ENCODE peak calls at places on chromosome X, in four cellular contexts. H is left ventricle myocardium inferior, M is sigmoid colon, Q is heart left ventricle. S is an unnamed sample. For H3K4me1, the result is how much of the 10 kb centered on the place peaks cover.

GRCh38 chrX:39856472-39857121 is 241.2 kb downstream of the BCOR start:
- DNase-seq in H (no peak), M (no peak), Q (no peak), S (no peak)

GRCh38 chrX:15790766-15791380 is 589 bp downstream of the ZRSR2 start:
- DNase-seq in H (no peak), M (no peak), Q (no peak), S (no peak)

GRCh38 chrX:48721916-48722315 is 25.4 kb downstream of the SUV39H1 start:
- DNase-seq in H (no peak), M (no peak), Q (no peak), S (no peak)

GRCh38 chrX:63350551-63350950 is 581 bp downstream of the SPIN4 start:
- DNase-seq in H (no peak), M (no peak), Q (peak), S (peak)

GRCh38 chrX:34778961-34779360 is 121.9 kb upstream of the TMEM47 start:
- DNase-seq in H (no peak), M (no peak), Q (no peak), S (no peak)

GRCh38 chrX:66046612-66047235 is 6.8 kb upstream of the VSIG4 start:
- DNase-seq in H (no peak), M (no peak), Q (no peak), S (no peak)

GRCh38 chrX:27057883-27058282 is 405.3 kb downstream of the PPP4R3C start:
- DNase-seq in H (no peak), M (no peak), Q (no peak), S (no peak)

GRCh38 chrX:153571159-153571908 is 27.6 kb downstream of the CCNQ start:
- DNase-seq in H (no peak), M (no peak), Q (no peak), S (no peak)

GRCh38 chrX:55007633-55008032 is 7.5 kb downstream of the APEX2 start:
- DNase-seq in H (no peak), M (no peak), Q (peak), S (no peak)

GRCh38 chrX:64394059-64394873 is 986 bp downstream of the MTMR8 start:
- DNase-seq in H (no peak), M (no peak), Q (no peak), S (no peak)

GRCh38 chrX:153782324-153782723 is 1.5 kb downstream of the SRPK3 start:
- DNase-seq in H (no peak), M (no peak), Q (no peak), S (no peak)

GRCh38 chrX:109384569-109385174 is 97.2 kb downstream of the GUCY2F start:
- DNase-seq in H (no peak), M (no peak), Q (peak), S (no peak)

DNA sequence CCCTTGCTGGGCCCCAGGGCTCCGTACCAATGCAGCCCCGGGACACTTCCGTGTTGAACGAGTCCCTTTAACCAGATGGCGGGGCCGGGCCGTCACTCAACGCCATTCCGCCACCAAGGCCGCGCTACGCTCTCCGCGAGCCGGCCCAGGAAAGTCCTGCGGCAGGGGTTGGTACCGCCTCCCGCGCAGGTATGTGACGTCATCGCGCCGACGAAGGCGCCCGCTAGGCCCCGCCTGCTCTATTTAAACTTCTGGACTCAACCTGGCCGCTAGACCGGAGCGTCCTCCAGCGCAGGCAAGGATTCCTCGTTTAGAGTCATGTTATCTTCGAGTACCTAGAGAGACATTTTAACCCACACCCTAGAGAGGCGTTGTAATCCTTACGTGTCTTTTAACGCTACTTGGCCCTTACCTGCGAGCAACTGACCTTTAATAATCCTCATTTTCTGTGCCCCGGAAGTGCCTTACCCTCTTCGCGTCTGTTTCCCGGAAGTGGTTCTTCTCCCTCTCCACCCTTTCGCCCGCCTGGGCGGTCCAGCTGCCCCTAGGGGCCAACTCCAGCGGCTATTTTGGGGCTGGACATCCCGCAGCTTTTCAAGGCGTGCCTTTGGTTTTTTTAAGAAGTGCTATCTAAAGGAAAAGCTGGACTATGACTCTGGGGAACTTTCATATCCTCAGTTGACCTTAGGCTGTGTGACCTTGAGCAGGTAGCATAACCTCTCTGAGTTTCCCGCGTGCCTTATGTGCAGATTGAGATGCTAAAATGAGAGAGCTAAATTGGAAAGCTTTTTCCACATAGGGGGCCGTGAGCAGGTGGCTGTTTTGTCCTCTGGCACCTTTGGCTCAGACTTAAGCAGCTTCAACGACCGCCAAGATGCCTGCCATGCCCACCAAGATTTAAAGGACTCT is at the start of gene PNPLA4:
- DNase-seq in H (peak), M (peak), Q (peak), S (peak)
- TF ChIP-seq CTCF in H (peak), M (no peak), Q (peak), S (peak)

GRCh38 chrX:2224141-2224540 is 276.6 kb downstream of the DHRSX start:
- DNase-seq in H (no peak), M (no peak), Q (no peak), S (no peak)

GRCh38 chrX:2228466-2228865 is 272.3 kb downstream of the DHRSX start:
- DNase-seq in H (no peak), M (no peak), Q (no peak), S (no peak)

GRCh38 chrX:2226182-2226581 is 274.6 kb downstream of the DHRSX start:
- DNase-seq in H (no peak), M (no peak), Q (no peak), S (no peak)

GRCh38 chrX:2224597-2225235 is 276.1 kb downstream of the DHRSX start:
- DNase-seq in H (no peak), M (peak), Q (no peak), S (no peak)

DNA sequence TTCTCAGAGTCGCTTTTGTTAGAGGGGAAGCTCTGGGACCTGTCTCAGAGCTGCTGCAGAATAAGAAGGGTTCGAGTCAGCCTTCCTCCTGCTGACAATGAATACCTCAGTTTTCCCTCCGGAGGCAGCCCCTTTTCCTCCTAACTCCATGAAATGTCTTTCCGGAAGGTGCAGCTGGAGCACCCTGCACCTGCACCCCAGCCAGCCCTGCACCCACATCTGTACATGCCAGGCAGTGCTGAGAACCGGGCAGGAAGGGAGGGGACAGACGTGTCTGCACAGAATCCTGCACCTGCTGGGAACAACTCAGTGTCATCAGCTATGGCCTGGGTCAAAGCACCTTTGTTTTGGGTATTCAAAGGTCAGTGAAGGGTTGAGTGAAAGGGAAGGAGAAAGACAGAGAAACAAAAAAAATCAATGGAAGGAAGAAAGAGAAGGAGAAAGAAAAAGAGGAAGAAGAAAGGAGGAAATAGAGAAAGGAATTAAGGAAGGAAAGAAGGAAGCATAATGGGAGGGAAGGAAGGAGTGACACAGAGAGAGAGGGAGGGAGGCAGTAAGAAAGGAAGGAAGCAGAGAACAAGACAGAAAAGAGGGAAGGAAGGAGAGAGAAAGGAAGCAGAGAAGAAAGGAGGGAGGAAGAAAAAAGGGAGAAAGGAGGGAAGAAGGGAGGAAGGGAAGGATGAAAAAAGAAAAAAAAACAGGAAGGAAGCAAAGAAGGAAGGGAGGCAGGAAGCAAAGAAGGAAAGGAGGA is 273.7 kb downstream of the DHRSX start:
- DNase-seq in H (no peak), M (no peak), Q (no peak), S (no peak)
- H3K4me3 ChIP-seq in H (no peak), M (no peak), Q (no peak), S (no peak)

GRCh38 chrX:45774961-45775360 is 574.3 kb upstream of the DIPK2B start:
- DNase-seq in H (no peak), M (peak), Q (peak), S (no peak)
- H3K4me1 ChIP-seq in H (under half), M (under half), Q (under half), S (under half)

DNA sequence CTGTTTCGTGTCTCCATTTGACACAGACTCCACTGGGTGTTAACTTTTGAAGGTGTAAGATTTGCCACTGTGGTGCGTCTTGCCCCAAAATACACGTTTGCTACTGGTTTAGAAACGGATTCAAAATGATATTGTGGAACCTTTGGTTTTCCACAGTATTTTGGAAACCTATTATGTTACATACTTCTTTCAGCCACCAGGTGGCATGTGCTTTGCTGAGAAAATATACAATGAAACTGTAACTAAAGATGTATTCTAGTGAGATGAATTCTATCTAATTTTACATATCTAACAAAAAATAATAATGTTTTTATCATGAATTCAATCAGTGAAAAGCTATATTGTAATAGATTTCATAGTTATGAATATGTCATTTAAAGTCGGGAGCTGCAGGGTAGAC is 28.4 kb upstream of the SLITRK4 start:
- DNase-seq in H (no peak), M (no peak), Q (no peak), S (no peak)
- TF ChIP-seq CTCF in H (peak), M (no peak), Q (peak), S (peak)

GRCh38 chrX:31318866-31319265 is 247.0 kb upstream of the FTHL17 start:
- DNase-seq in H (no peak), M (no peak), Q (no peak), S (no peak)

GRCh38 chrX:31319586-31319985 is 247.7 kb upstream of the FTHL17 start:
- DNase-seq in H (no peak), M (no peak), Q (no peak), S (no peak)

GRCh38 chrX:31320740-31321139 is 248.9 kb upstream of the FTHL17 start:
- DNase-seq in H (no peak), M (no peak), Q (no peak), S (no peak)

GRCh38 chrX:31329298-31329697 is 257.5 kb upstream of the FTHL17 start:
- DNase-seq in H (no peak), M (no peak), Q (no peak), S (no peak)

GRCh38 chrX:31323658-31324057 is 251.8 kb upstream of the FTHL17 start:
- DNase-seq in H (no peak), M (no peak), Q (no peak), S (no peak)
- H3K4me3 ChIP-seq in H (no peak), M (no peak), Q (no peak), S (no peak)

DNA sequence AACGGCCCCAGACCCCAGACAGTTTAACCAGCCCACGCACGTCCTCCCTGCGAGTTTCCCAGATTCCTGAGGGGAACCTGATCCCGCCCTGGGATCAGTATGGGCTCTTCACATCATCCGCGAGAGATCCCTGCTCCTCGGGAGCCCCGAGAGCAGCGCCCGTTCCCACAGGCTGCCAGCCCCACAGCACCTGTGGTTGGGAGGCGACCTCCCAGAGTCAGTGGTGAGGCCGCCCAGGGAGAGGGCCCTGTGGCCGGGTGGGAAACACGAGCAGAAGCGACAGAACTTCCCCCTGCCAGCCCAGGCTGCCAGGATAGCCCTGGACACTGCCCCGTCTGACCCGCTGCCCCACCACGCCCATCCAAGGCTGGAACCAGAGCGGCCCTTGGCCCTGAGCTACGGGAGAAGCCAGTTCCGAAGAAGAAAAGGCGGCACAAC is 32.8 kb downstream of the TSC22D3 start:
- DNase-seq in H (no peak), M (no peak), Q (no peak), S (no peak)
- H3K4me1 ChIP-seq in H (half or more), M (half or more), Q (half or more), S (under half)

S was measured in lower lobe of right lung.